ENCODE peak calls at places on chromosomes 1 and 21, in seven cellular contexts. Y, Q, J, X, F, E and I are unnamed samples.

GRCh38 chr1:84199257-84199656 is 55.2 kb downstream of the PRKACB start:
- DNase-seq in F (no peak), E (no peak), Y (no peak), J (no peak), Q (no peak), X (no peak), I (no peak)

GRCh38 chr1:54379481-54380284 is 26.5 kb downstream of the SSBP3 start:
- DNase-seq in Q (no peak), X (no peak), Y (no peak), E (no peak), F (no peak), J (no peak), I (no peak)

GRCh38 chr1:108643492-108644333 is 17.2 kb downstream of the HENMT1 start:
- DNase-seq in J (peak), Y (peak), E (peak), F (peak), Q (peak), X (peak), I (peak)

GRCh38 chr1:3652538-3653285 is 396 bp downstream of the TP73 start:
- DNase-seq in J (no peak), X (no peak), Y (no peak), E (no peak), Q (no peak), F (no peak), I (no peak)

GRCh38 chr1:99725996-99726395 is 40.4 kb downstream of the FRRS1 start:
- DNase-seq in Q (no peak), J (no peak), Y (no peak), E (no peak), F (no peak), X (no peak), I (no peak)

GRCh38 chr1:175192111-175192629 is 406 bp downstream of the KIAA0040 start:
- DNase-seq in F (peak), E (peak), Y (peak), J (no peak), X (no peak), Q (peak), I (no peak)

GRCh38 chr21:38869196-38869595 is 63.5 kb downstream of the ETS2 start:
- DNase-seq in J (no peak), E (no peak), Y (no peak), F (no peak), Q (no peak), X (no peak), I (no peak)

GRCh38 chr1:2944705-2945104 is 76.6 kb upstream of the ACTRT2 start:
- DNase-seq in J (no peak), X (no peak), E (no peak), Y (no peak), F (no peak), Q (no peak), I (no peak)

GRCh38 chr1:171948491-171948890 is 107.2 kb downstream of the DNM3 start:
- DNase-seq in E (peak), Y (peak), J (no peak), X (no peak), Q (peak), F (peak), I (no peak)

GRCh38 chr1:184489908-184490307 is 103.1 kb downstream of the C1orf21 start:
- DNase-seq in E (no peak), X (no peak), J (no peak), F (no peak), Y (no peak), Q (peak), I (no peak)

GRCh38 chr1:178634445-178634844 is 90.6 kb upstream of the RALGPS2 start:
- DNase-seq in Q (peak), X (peak), F (no peak), E (no peak), J (no peak), Y (no peak), I (no peak)

GRCh38 chr21:41631564-41632461 is 123.9 kb upstream of the TMPRSS2 start:
- DNase-seq in Q (peak), X (no peak), J (no peak), F (peak), E (peak), Y (peak), I (peak)

GRCh38 chr1:53893999-53894636 is at the start of gene DIO1:
- DNase-seq in Q (no peak), Y (no peak), F (no peak), E (no peak), J (no peak), X (no peak), I (no peak)

GRCh38 chr1:167057297-167057688 is 32.9 kb downstream of the GPA33 start:
- DNase-seq in X (no peak), F (peak), Y (peak), J (no peak), E (peak), Q (peak), I (no peak)

GRCh38 chr1:223487514-223488259 is 94.5 kb downstream of the CCDC185 start:
- DNase-seq in E (no peak), J (no peak), Q (no peak), X (no peak), Y (no peak), F (no peak), I (no peak)

GRCh38 chr1:12075195-12076114 is 12.4 kb downstream of the TNFRSF8 start:
- DNase-seq in X (peak), J (no peak), F (peak), E (peak), Y (peak), Q (peak), I (peak)

GRCh38 chr1:23639460-23639859 is 52.1 kb upstream of the RPL11 start:
- DNase-seq in J (no peak), Q (no peak), Y (no peak), F (no peak), E (no peak), X (no peak), I (no peak)